ENCODE peak calls at places on chromosomes 7 and 10, in six cellular contexts. One of them, this sample, is unnamed.

GRCh38 chr7:40726559-40726958 is 591.8 kb downstream of the SUGCT start:
- DNase-seq in cardiac fibroblast: no peak
- DNase-seq in left lung: no peak
- DNase-seq in endothelial cell: no peak
- DNase-seq in PC-3: no peak
- DNase-seq in mucosa of descending colon: no peak
- DNase-seq in this sample: no peak

GRCh38 chr7:75650671-75651070 is 88.1 kb downstream of the HIP1 start:
- DNase-seq in cardiac fibroblast: peak
- DNase-seq in left lung: peak
- DNase-seq in endothelial cell: no peak
- DNase-seq in PC-3: no peak
- DNase-seq in mucosa of descending colon: peak
- DNase-seq in this sample: peak

GRCh38 chr10:60722623-60723022 is 55.7 kb upstream of the CDK1 start:
- DNase-seq in cardiac fibroblast: no peak
- DNase-seq in left lung: no peak
- DNase-seq in endothelial cell: no peak
- DNase-seq in PC-3: peak
- DNase-seq in mucosa of descending colon: no peak
- DNase-seq in this sample: no peak

GRCh38 chr10:131928248-131929095 is 27.7 kb downstream of the PPP2R2D start:
- DNase-seq in cardiac fibroblast: no peak
- DNase-seq in left lung: no peak
- DNase-seq in endothelial cell: no peak
- DNase-seq in PC-3: no peak
- DNase-seq in mucosa of descending colon: no peak
- DNase-seq in this sample: peak

GRCh38 chr7:42456756-42457276 is 219.8 kb upstream of the GLI3 start:
- DNase-seq in cardiac fibroblast: no peak
- DNase-seq in left lung: no peak
- DNase-seq in endothelial cell: no peak
- DNase-seq in PC-3: peak
- DNase-seq in mucosa of descending colon: no peak
- DNase-seq in this sample: no peak

GRCh38 chr7:7577888-7578287 is 11.2 kb downstream of the MIOS start:
- DNase-seq in cardiac fibroblast: no peak
- DNase-seq in left lung: no peak
- DNase-seq in endothelial cell: no peak
- DNase-seq in PC-3: no peak
- DNase-seq in mucosa of descending colon: no peak
- DNase-seq in this sample: no peak

GRCh38 chr7:25240896-25241295 is 12.6 kb upstream of the NPVF start:
- DNase-seq in cardiac fibroblast: no peak
- DNase-seq in left lung: no peak
- DNase-seq in endothelial cell: no peak
- DNase-seq in PC-3: no peak
- DNase-seq in mucosa of descending colon: no peak
- DNase-seq in this sample: no peak

GRCh38 chr7:8515786-8516185 is 82.4 kb downstream of the NXPH1 start:
- DNase-seq in cardiac fibroblast: no peak
- DNase-seq in left lung: no peak
- DNase-seq in endothelial cell: no peak
- DNase-seq in PC-3: peak
- DNase-seq in mucosa of descending colon: no peak
- DNase-seq in this sample: no peak

GRCh38 chr10:102384053-102384452 is 11.5 kb upstream of the NFKB2 start:
- DNase-seq in cardiac fibroblast: peak
- DNase-seq in left lung: no peak
- DNase-seq in endothelial cell: no peak
- DNase-seq in PC-3: no peak
- DNase-seq in mucosa of descending colon: no peak
- DNase-seq in this sample: no peak

GRCh38 chr7:33212144-33212543 is 82.8 kb downstream of the BBS9 start:
- DNase-seq in cardiac fibroblast: no peak
- DNase-seq in left lung: no peak
- DNase-seq in endothelial cell: no peak
- DNase-seq in PC-3: no peak
- DNase-seq in mucosa of descending colon: no peak
- DNase-seq in this sample: no peak

GRCh38 chr10:81820418-81820817 is 54.6 kb upstream of the NRG3 start:
- DNase-seq in cardiac fibroblast: no peak
- DNase-seq in left lung: no peak
- DNase-seq in endothelial cell: no peak
- DNase-seq in PC-3: no peak
- DNase-seq in mucosa of descending colon: no peak
- DNase-seq in this sample: no peak
- TF ChIP-seq CTCF in cardiac fibroblast: peak
- TF ChIP-seq CTCF in left lung: no peak
- TF ChIP-seq CTCF in endothelial cell: no peak
- TF ChIP-seq CTCF in PC-3: no peak
- TF ChIP-seq CTCF in mucosa of descending colon: no peak
- TF ChIP-seq CTCF in this sample: no peak

DNA sequence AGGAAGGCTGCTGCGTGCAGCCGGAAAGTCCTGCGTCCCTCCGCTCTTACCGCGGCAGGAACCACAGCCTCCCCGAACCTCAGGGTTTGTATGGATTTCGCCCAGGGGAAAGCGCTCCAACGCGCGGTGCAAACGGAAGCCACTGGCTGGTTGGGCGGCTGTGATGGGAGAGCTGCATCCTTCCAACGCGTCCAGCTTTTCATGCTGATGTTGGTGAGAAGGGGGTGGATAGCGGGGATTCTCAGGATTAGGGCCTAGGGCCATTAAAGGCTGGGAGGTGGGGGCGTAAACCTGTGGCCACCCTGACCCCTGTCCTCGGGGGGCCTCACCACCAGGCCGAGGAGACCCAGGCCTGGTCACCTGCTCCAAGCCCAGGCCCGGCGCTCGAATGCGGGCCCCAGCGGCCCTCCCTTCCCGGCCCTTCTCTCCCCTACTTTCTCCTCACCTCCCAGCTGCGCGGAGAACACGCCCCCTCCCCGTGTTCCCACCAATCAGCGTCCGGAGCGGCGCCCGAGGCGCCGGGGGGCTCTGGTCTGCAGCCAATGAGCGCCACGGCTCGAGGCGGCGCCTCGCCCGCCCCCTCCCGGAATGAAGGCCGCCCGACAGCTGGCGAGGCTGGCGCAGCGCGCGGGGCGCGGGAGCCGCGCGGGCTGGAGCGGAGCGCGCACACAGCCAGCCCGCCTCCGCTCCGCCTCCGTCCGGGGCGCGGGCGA is 458 bp upstream of the NANOS1 start:
- DNase-seq in cardiac fibroblast: peak
- DNase-seq in left lung: peak
- DNase-seq in endothelial cell: peak
- DNase-seq in PC-3: peak
- DNase-seq in mucosa of descending colon: peak
- DNase-seq in this sample: peak
- TF ChIP-seq CTCF in cardiac fibroblast: no peak
- TF ChIP-seq CTCF in left lung: peak
- TF ChIP-seq CTCF in endothelial cell: no peak
- TF ChIP-seq CTCF in PC-3: no peak
- TF ChIP-seq CTCF in mucosa of descending colon: peak
- TF ChIP-seq CTCF in this sample: peak

DNA sequence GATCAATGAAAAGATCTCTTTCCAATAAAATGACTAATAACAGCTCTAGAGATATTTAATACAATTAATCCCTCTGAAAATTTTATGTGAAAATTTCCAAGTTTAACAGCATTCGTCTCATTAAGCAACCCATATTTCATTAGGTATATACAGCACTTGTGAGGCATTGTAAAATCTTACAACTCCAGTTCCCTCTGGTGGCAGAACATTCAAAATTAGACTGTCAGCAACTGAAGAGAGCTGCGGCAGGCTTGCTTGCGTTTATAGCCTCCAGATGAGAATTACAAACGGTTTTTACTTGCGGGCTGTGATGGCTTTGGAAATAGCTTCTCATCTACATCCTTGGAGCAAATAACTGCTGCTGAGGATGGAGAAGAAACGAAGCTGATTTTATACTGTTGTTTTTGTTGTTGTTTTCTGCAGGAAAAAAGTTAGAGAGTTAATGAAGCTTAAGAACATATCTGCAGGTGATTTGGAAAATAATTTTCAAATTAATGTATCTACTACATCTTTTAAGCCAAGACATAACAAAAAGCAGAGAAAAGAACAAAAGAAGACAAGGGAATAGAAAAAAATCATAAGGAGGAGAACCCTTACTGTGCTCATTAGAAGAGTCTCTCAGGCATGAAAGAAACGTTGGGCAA is 171.3 kb downstream of the MAGI2 start:
- DNase-seq in cardiac fibroblast: peak
- DNase-seq in left lung: no peak
- DNase-seq in endothelial cell: no peak
- DNase-seq in PC-3: peak
- DNase-seq in mucosa of descending colon: peak
- DNase-seq in this sample: no peak
- TF ChIP-seq CTCF in cardiac fibroblast: peak
- TF ChIP-seq CTCF in left lung: peak
- TF ChIP-seq CTCF in endothelial cell: no peak
- TF ChIP-seq CTCF in PC-3: peak
- TF ChIP-seq CTCF in mucosa of descending colon: no peak
- TF ChIP-seq CTCF in this sample: peak

GRCh38 chr7:107966701-107967100 is 36.3 kb downstream of the LAMB1 start:
- DNase-seq in cardiac fibroblast: peak
- DNase-seq in left lung: no peak
- DNase-seq in endothelial cell: no peak
- DNase-seq in PC-3: peak
- DNase-seq in mucosa of descending colon: no peak
- DNase-seq in this sample: peak
- TF ChIP-seq CTCF in cardiac fibroblast: peak
- TF ChIP-seq CTCF in left lung: no peak
- TF ChIP-seq CTCF in endothelial cell: no peak
- TF ChIP-seq CTCF in PC-3: no peak
- TF ChIP-seq CTCF in mucosa of descending colon: no peak
- TF ChIP-seq CTCF in this sample: peak

GRCh38 chr10:72272689-72273409 is 875 bp upstream of the DDIT4 start:
- DNase-seq in cardiac fibroblast: peak
- DNase-seq in left lung: peak
- DNase-seq in endothelial cell: peak
- DNase-seq in PC-3: peak
- DNase-seq in mucosa of descending colon: peak
- DNase-seq in this sample: peak

GRCh38 chr10:72274213-72274729 is 547 bp downstream of the DDIT4 start:
- DNase-seq in cardiac fibroblast: no peak
- DNase-seq in left lung: peak
- DNase-seq in endothelial cell: peak
- DNase-seq in PC-3: no peak
- DNase-seq in mucosa of descending colon: no peak
- DNase-seq in this sample: no peak

GRCh38 chr10:72273410-72274212 is at the start of gene DDIT4:
- DNase-seq in cardiac fibroblast: peak
- DNase-seq in left lung: peak
- DNase-seq in endothelial cell: peak
- DNase-seq in PC-3: peak
- DNase-seq in mucosa of descending colon: peak
- DNase-seq in this sample: peak

GRCh38 chr10:72267819-72268404 is 5.8 kb upstream of the DDIT4 start:
- DNase-seq in cardiac fibroblast: no peak
- DNase-seq in left lung: peak
- DNase-seq in endothelial cell: no peak
- DNase-seq in PC-3: no peak
- DNase-seq in mucosa of descending colon: no peak
- DNase-seq in this sample: no peak

GRCh38 chr10:72270607-72271281 is 3.0 kb upstream of the DDIT4 start:
- DNase-seq in cardiac fibroblast: no peak
- DNase-seq in left lung: peak
- DNase-seq in endothelial cell: no peak
- DNase-seq in PC-3: no peak
- DNase-seq in mucosa of descending colon: no peak
- DNase-seq in this sample: no peak
- TF ChIP-seq CTCF in cardiac fibroblast: no peak
- TF ChIP-seq CTCF in left lung: no peak
- TF ChIP-seq CTCF in endothelial cell: no peak
- TF ChIP-seq CTCF in PC-3: no peak
- TF ChIP-seq CTCF in mucosa of descending colon: no peak
- TF ChIP-seq CTCF in this sample: no peak

DNA sequence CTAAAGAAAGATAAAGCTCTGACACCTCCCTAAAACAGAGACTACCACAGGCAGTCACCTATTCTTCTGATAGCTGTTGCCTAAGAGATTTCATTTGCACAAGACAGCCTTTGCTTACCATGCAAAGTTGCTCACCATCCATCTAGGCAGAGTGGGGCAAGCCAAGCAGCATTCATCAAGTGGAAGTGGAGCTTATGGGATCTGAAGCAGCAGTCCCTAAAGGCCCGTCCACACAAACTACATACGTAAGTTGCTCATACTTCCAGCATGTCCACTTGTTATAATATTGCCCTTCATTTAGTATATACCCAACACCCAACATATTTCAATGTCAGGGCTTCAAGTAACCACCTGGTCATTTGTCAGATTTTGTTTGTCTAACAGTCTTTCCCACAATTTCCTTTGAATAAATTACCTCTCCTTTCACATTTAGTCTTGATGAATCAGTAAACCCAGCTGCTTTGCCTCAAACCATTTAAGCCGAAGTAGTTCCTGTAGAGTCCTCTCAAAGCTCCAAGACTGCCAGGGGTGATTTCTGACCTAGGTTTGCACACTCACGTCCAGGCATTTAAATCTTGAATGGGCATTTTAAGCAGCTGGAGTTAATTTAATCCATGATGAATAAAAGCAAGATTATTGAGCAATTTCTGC is 67.9 kb downstream of the ATAD1 start:
- DNase-seq in cardiac fibroblast: peak
- DNase-seq in left lung: no peak
- DNase-seq in endothelial cell: no peak
- DNase-seq in PC-3: no peak
- DNase-seq in mucosa of descending colon: no peak
- DNase-seq in this sample: no peak
- TF ChIP-seq CTCF in cardiac fibroblast: no peak
- TF ChIP-seq CTCF in left lung: no peak
- TF ChIP-seq CTCF in endothelial cell: no peak
- TF ChIP-seq CTCF in PC-3: no peak
- TF ChIP-seq CTCF in mucosa of descending colon: no peak
- TF ChIP-seq CTCF in this sample: no peak

GRCh38 chr10:43166879-43167490 is 28.7 kb downstream of the CSGALNACT2 start:
- DNase-seq in cardiac fibroblast: no peak
- DNase-seq in left lung: no peak
- DNase-seq in endothelial cell: no peak
- DNase-seq in PC-3: no peak
- DNase-seq in mucosa of descending colon: peak
- DNase-seq in this sample: no peak

GRCh38 chr10:43166207-43166878 is 28.1 kb downstream of the CSGALNACT2 start:
- DNase-seq in cardiac fibroblast: no peak
- DNase-seq in left lung: no peak
- DNase-seq in endothelial cell: no peak
- DNase-seq in PC-3: peak
- DNase-seq in mucosa of descending colon: no peak
- DNase-seq in this sample: no peak

GRCh38 chr10:43173120-43173519 is 34.9 kb downstream of the CSGALNACT2 start:
- DNase-seq in cardiac fibroblast: no peak
- DNase-seq in left lung: no peak
- DNase-seq in endothelial cell: no peak
- DNase-seq in PC-3: no peak
- DNase-seq in mucosa of descending colon: no peak
- DNase-seq in this sample: no peak

GRCh38 chr10:43172645-43173044 is 34.4 kb downstream of the CSGALNACT2 start:
- DNase-seq in cardiac fibroblast: no peak
- DNase-seq in left lung: no peak
- DNase-seq in endothelial cell: no peak
- DNase-seq in PC-3: no peak
- DNase-seq in mucosa of descending colon: no peak
- DNase-seq in this sample: no peak

GRCh38 chr10:43170491-43170890 is 32.2 kb downstream of the CSGALNACT2 start:
- DNase-seq in cardiac fibroblast: peak
- DNase-seq in left lung: no peak
- DNase-seq in endothelial cell: no peak
- DNase-seq in PC-3: peak
- DNase-seq in mucosa of descending colon: no peak
- DNase-seq in this sample: no peak
- TF ChIP-seq CTCF in cardiac fibroblast: peak
- TF ChIP-seq CTCF in left lung: no peak
- TF ChIP-seq CTCF in endothelial cell: no peak
- TF ChIP-seq CTCF in PC-3: peak
- TF ChIP-seq CTCF in mucosa of descending colon: no peak
- TF ChIP-seq CTCF in this sample: no peak